ENCODE peak calls at places on chromosomes 3 and 15, in four cellular contexts. X is PC-3, T is heart right ventricle, M is brain microvascular endothelial cell. L is an unnamed sample.
A peak's percentile ranks its signal among the peaks of the same experiment; 100 is the strongest.

GRCh38 chr3:183151086-183151485 is 11.4 kb downstream of the LAMP3 start:
- DNase-seq in X (no peak), T (no peak), M (no peak), L (no peak)

GRCh38 chr3:185401319-185401955 is 38.5 kb downstream of the MAP3K13 start:
- DNase-seq in X (no peak), T (no peak), M (no peak), L (peak; percentile 2)

GRCh38 chr15:51062736-51063135 is 32.0 kb downstream of the TNFAIP8L3 start:
- DNase-seq in M (no peak), X (no peak), T (no peak), L (no peak)

GRCh38 chr15:33994005-33994615 is 25.8 kb downstream of the CHRM5 start:
- DNase-seq in M (peak; percentile 54), X (peak; percentile 68), T (no peak), L (peak; percentile 57)

GRCh38 chr3:157491136-157491535 is 12.1 kb downstream of the VEPH1 start:
- DNase-seq in M (no peak), X (peak; percentile 41), T (no peak), L (no peak)

GRCh38 chr15:22936577-22937472 is 43.3 kb downstream of the CYFIP1 start:
- DNase-seq in X (no peak), T (no peak), M (no peak), L (no peak)

GRCh38 chr3:190319660-190320059 is 2.6 kb downstream of the CLDN1 start:
- DNase-seq in T (no peak), X (peak; percentile 97), M (no peak), L (no peak)

GRCh38 chr15:31977812-31978662 is 52.3 kb upstream of the CHRNA7 start:
- DNase-seq in X (peak; percentile 52), T (peak; percentile 62), M (peak; percentile 19), L (peak; percentile 36)

GRCh38 chr3:98596902-98597500 is 3.6 kb upstream of the CPOX start:
- DNase-seq in T (no peak), X (peak; percentile 79), M (peak; percentile 22), L (peak; percentile 58)

GRCh38 chr3:157921767-157922166 is 184.5 kb downstream of the SHOX2 start:
- DNase-seq in T (no peak), M (no peak), X (no peak), L (no peak)

GRCh38 chr3:124084398-124084881 is 92.5 kb upstream of the ROPN1 start:
- DNase-seq in M (no peak), T (no peak), X (no peak), L (no peak)

GRCh38 chr3:127707777-127708438 is 35.2 kb downstream of the ABTB1 start:
- DNase-seq in T (no peak), M (no peak), X (no peak), L (no peak)

GRCh38 chr15:32060706-32061105 is 30.4 kb downstream of the CHRNA7 start:
- DNase-seq in T (no peak), X (no peak), M (no peak), L (no peak)

GRCh38 chr3:154976072-154976983 is 103.8 kb upstream of the MME start:
- DNase-seq in M (no peak), T (no peak), X (no peak), L (peak; percentile 78)

GRCh38 chr3:72890166-72890925 is 2.5 kb downstream of the GXYLT2 start:
- DNase-seq in T (no peak), X (no peak), M (no peak), L (peak; percentile 16)

GRCh38 chr15:43531018-43531667 is 13.7 kb downstream of the MAP1A start:
- DNase-seq in T (no peak), X (no peak), M (no peak), L (no peak)

GRCh38 chr3:88059380-88060160 is 515 bp downstream of the ZNF654 start:
- DNase-seq in X (peak; percentile 35), T (no peak), M (no peak), L (no peak)

GRCh38 chr15:70264014-70264492 is 166.3 kb upstream of the TLE3 start:
- DNase-seq in M (no peak), T (no peak), X (no peak), L (no peak)

GRCh38 chr15:66654718-66655375 is 47.2 kb upstream of the SMAD6 start:
- DNase-seq in T (peak; percentile 56), M (no peak), X (no peak), L (no peak)

GRCh38 chr15:35851491-35851890 is 305.5 kb upstream of the DPH6 start:
- DNase-seq in T (no peak), X (no peak), M (no peak), L (no peak)

GRCh38 chr3:86563358-86563970 is 427.5 kb downstream of the VGLL3 start:
- DNase-seq in M (no peak), T (no peak), X (peak; percentile 77), L (peak; percentile 58)

DNA sequence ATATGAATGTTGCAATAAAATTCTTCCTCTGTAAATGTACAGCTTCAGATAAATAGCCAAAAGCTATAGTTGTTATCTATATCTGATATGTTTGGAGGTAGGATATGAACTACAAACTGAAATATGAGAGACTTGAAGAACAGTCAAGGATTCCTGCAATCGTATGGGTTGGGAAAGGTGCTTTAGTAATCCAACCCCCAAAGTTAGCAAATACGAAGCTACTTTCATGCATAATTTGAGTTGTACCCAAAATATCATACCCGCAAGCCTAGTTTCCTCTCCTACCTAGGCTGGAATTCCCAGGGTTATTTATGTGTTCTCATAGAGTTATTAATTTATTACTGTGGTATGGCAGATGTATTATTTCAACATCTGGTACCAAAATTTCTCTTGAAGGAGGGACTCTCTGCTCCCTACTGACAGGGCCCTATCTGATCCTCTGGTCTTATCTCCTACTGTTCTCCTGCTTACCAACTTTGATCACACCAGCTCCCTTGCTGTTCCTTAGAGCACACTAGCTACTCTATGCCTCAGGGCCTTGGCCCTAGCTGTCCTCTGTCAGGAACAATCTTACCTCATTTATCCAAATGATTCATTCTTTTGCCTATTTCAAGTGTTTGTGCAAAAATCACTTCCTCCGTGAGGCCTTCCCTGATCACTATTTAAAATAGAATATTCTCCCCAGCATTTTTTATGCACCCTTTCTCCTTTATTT is 140.4 kb upstream of the CCDC54 start:
- DNase-seq in X (no peak), M (no peak), T (no peak), L (no peak)
- H3K4me3 ChIP-seq in X (peak overlapping the region; percentile 73), M (no peak overlapping the region), T (no peak overlapping the region), L (no peak overlapping the region)

GRCh38 chr15:90294601-90295269 is 29.3 kb downstream of the NGRN start:
- DNase-seq in T (no peak), X (no peak), M (no peak), L (no peak)
- TF ChIP-seq CTCF in T (no peak), X (no peak), M (peak; percentile 35), L (peak; percentile 20)

DNA sequence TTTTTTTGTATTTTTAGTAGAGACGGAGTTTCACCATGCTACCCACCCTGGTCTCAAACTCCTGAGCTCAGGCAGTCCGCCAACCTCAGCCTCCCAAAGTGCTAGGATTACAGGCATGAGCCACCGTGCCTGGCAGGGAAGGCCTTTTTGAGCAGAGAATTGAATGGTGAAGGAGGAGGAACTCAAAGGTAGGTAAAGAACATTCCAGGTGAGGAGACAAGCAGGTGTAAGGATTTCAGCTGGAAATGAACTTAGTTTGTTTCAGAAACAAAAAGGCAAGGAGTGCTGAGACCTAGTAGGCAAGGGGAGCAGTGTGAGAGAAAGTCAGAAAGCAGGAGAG is 2.5 kb downstream of the TICRR start:
- DNase-seq in M (no peak), X (no peak), T (no peak), L (no peak)
- H3K4me3 ChIP-seq in M (peak overlapping the region; percentile 40), X (peak overlapping the region; percentile 73), T (no peak overlapping the region), L (peak overlapping the region; percentile 6)

DNA sequence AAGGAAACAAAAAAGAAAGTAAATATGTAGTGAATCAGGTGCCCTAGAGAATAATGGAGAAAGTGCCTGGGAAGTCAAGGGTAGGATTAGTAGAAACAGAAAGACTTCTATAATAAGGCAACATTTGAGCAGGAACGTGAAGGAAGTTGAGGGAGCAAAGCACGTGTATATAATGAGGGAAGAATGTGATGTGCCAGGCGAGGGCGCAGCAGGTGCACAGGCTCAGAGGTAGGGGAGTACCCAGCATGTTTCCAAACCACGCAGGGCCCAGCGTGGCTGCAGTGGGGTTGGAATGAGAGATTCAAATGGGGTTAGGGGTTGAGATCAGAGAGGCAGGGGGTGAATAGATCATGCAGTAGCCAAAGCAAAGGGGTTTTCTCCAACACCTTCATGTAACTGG is 91.9 kb upstream of the VGLL4 start:
- DNase-seq in X (no peak), T (no peak), M (no peak), L (no peak)
- TF ChIP-seq CTCF in X (peak; percentile 33), T (no peak), M (no peak), L (no peak)

DNA sequence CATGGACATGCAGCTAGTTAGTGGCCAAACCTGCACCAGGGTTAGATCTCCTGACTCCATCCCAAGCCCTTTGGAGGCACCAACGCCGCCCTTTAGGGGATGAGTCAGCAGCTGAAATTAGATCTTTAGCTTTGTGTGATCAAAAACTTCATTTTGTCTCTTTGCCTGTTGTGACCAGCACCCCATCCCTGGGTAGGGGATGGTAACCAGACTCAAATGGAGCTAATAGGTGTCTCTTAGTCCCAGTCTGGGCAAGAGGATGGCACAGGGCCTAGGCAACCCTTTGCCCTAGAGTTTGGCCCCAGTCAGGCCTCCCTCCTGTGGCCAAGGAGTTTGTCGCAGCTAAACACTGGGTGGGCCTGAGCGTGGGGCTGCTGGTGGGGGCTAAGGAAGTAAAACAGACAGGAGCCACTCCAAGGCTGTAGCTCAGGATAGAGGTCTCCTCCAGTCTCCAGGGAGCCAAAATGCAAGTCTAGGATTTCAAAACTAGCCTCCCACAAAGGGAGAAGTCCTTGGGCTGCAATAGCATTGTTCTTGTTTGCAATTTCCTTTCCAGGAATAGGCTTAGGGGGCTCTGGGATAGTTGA is 105.1 kb downstream of the CPN2 start:
- DNase-seq in X (no peak), T (no peak), M (no peak), L (peak; percentile 70)
- H3K4me3 ChIP-seq in X (no peak overlapping the region), T (no peak overlapping the region), M (no peak overlapping the region), L (no peak overlapping the region)

GRCh38 chr3:133282239-133282638 is 117.6 kb upstream of the BFSP2 start:
- DNase-seq in X (no peak), T (no peak), M (peak; percentile 16), L (no peak)

GRCh38 chr3:133289322-133289721 is 110.5 kb upstream of the BFSP2 start:
- DNase-seq in M (no peak), T (no peak), X (no peak), L (no peak)

GRCh38 chr3:133280591-133280990 is 119.3 kb upstream of the BFSP2 start:
- DNase-seq in M (no peak), X (no peak), T (no peak), L (no peak)

GRCh38 chr3:133283958-133284807 is 115.7 kb upstream of the BFSP2 start:
- DNase-seq in T (no peak), M (no peak), X (no peak), L (no peak)
- TF ChIP-seq CTCF in T (no peak), M (no peak), X (no peak), L (no peak)

GRCh38 chr3:152206243-152206642 is 62.5 kb upstream of the MBNL1 start:
- DNase-seq in X (no peak), T (no peak), M (no peak), L (no peak)
- H3K4me3 ChIP-seq in X (no peak overlapping the region), T (no peak overlapping the region), M (no peak overlapping the region), L (no peak overlapping the region)